ENCODE peak calls at places on chromosomes 4 and X, in five cellular contexts. L is astrocyte of the spinal cord, G is RPMI7951, J is heart left ventricle, N is endothelial cell. T is an unnamed sample.

GRCh38 chrX:136212557-136213111 is 38.6 kb downstream of the MAP7D3 start:
- DNase-seq in L (no peak), G (no peak), J (no peak), N (no peak), T (no peak)

GRCh38 chrX:10045327-10046000 is 78.3 kb downstream of the CLDN34 start:
- DNase-seq in L (no peak), G (no peak), J (peak), N (no peak), T (no peak)

GRCh38 chr4:183532823-183533222 is 28.0 kb downstream of the ING2 start:
- DNase-seq in L (peak), G (peak), J (no peak), N (no peak), T (no peak)

GRCh38 chr4:31125061-31125460 is 404.9 kb downstream of the PCDH7 start:
- DNase-seq in L (no peak), G (no peak), J (no peak), N (no peak), T (no peak)

GRCh38 chr4:125961626-125962025 is 646.9 kb downstream of the FAT4 start:
- DNase-seq in L (no peak), G (no peak), J (no peak), N (no peak), T (no peak)

GRCh38 chrX:45485682-45486081 is 285.0 kb upstream of the DIPK2B start:
- DNase-seq in L (no peak), G (no peak), J (no peak), N (no peak), T (no peak)

GRCh38 chrX:51144828-51145442 is 187.7 kb upstream of the NUDT10 start:
- DNase-seq in L (peak), G (peak), J (no peak), N (peak), T (no peak)

GRCh38 chrX:154028502-154029184 is 8.9 kb upstream of the IRAK1 start:
- DNase-seq in L (no peak), G (no peak), J (no peak), N (no peak), T (no peak)

GRCh38 chrX:70979136-70979762 is 48.4 kb upstream of the SLC7A3 start:
- DNase-seq in L (peak), G (peak), J (no peak), N (peak), T (no peak)

GRCh38 chrX:50697691-50698090 is 116.3 kb downstream of the SHROOM4 start:
- DNase-seq in L (peak), G (peak), J (no peak), N (no peak), T (no peak)

GRCh38 chr4:39702716-39703115 is 4.8 kb downstream of the UBE2K start:
- DNase-seq in L (no peak), G (no peak), J (no peak), N (no peak), T (no peak)

GRCh38 chr4:71607780-71608673 is 175.9 kb downstream of the GC start:
- DNase-seq in L (peak), G (no peak), J (no peak), N (no peak), T (peak)

GRCh38 chr4:151045907-151046306 is 30.8 kb upstream of the LRBA start:
- DNase-seq in L (no peak), G (no peak), J (no peak), N (peak), T (peak)

GRCh38 chr4:115355329-115355728 is 241.9 kb upstream of the NDST4 start:
- DNase-seq in L (no peak), G (no peak), J (no peak), N (no peak), T (no peak)

GRCh38 chr4:126306152-126306869 is 991.6 kb downstream of the FAT4 start:
- DNase-seq in L (no peak), G (no peak), J (peak), N (no peak), T (no peak)

GRCh38 chr4:94757192-94758140 is at the start of gene BMPR1B:
- DNase-seq in L (peak), G (peak), J (no peak), N (peak), T (peak)

GRCh38 chr4:155889036-155889793 is 14.3 kb upstream of the TDO2 start:
- DNase-seq in L (peak), G (peak), J (no peak), N (no peak), T (no peak)

GRCh38 chr4:84264652-84265051 is 234.4 kb downstream of the NKX6-1 start:
- DNase-seq in L (no peak), G (no peak), J (no peak), N (no peak), T (no peak)

GRCh38 chrX:40389555-40389954 is 191.2 kb upstream of the ATP6AP2 start:
- DNase-seq in L (no peak), G (no peak), J (no peak), N (no peak), T (no peak)

GRCh38 chr4:153513596-153513995 is 47.4 kb downstream of the TMEM131L start:
- DNase-seq in L (peak), G (peak), J (no peak), N (no peak), T (no peak)

GRCh38 chr4:96407651-96408342 is 567.9 kb downstream of the PDHA2 start:
- DNase-seq in L (peak), G (no peak), J (no peak), N (no peak), T (no peak)

GRCh38 chr4:101102114-101102752 is 245.1 kb downstream of the PPP3CA start:
- DNase-seq in L (peak), G (peak), J (peak), N (no peak), T (no peak)

GRCh38 chr4:94455081-94455480 is 3.3 kb downstream of the PDLIM5 start:
- DNase-seq in L (peak), G (peak), J (peak), N (no peak), T (no peak)

GRCh38 chr4:148814030-148814429 is 371.8 kb upstream of the NR3C2 start:
- DNase-seq in L (no peak), G (no peak), J (no peak), N (no peak), T (no peak)

GRCh38 chrX:129679856-129680255 is 25.1 kb upstream of the APLN start:
- DNase-seq in L (no peak), G (no peak), J (no peak), N (no peak), T (no peak)

GRCh38 chr4:102586002-102586643 is 85.0 kb downstream of the NFKB1 start:
- DNase-seq in L (no peak), G (no peak), J (no peak), N (no peak), T (no peak)

GRCh38 chr4:40177591-40177990 is 19.2 kb upstream of the RHOH start:
- DNase-seq in L (no peak), G (no peak), J (no peak), N (no peak), T (no peak)

GRCh38 chr4:170853422-170854021 is 763.8 kb upstream of the AADAT start:
- DNase-seq in L (peak), G (no peak), J (peak), N (peak), T (peak)

GRCh38 chr4:12723849-12724447 is 760.2 kb downstream of the RAB28 start:
- DNase-seq in L (no peak), G (peak), J (peak), N (no peak), T (no peak)